ENCODE peak calls at places on chromosomes 1 and 21, in six cellular contexts. One of them, this sample, is unnamed.

GRCh38 chr1:178192686-178193085 is 98.8 kb downstream of the RASAL2 start:
- DNase-seq in OCI-LY7: peak; percentile 5
- DNase-seq in nephron progenitor cell: no peak
- DNase-seq in prostate gland: no peak
- DNase-seq in progenitor cell of endocrine pancreas: no peak
- DNase-seq in spleen: no peak
- DNase-seq in this sample: no peak

GRCh38 chr1:241641748-241642592 is 1.8 kb upstream of the CHML start:
- DNase-seq in progenitor cell of endocrine pancreas: no peak
- DNase-seq in nephron progenitor cell: no peak
- DNase-seq in OCI-LY7: no peak
- DNase-seq in prostate gland: no peak
- DNase-seq in spleen: no peak
- DNase-seq in this sample: no peak

GRCh38 chr1:201606096-201606495 is 67.2 kb downstream of the NAV1 start:
- DNase-seq in progenitor cell of endocrine pancreas: no peak
- DNase-seq in nephron progenitor cell: no peak
- DNase-seq in prostate gland: no peak
- DNase-seq in spleen: peak; percentile 18
- DNase-seq in OCI-LY7: no peak
- DNase-seq in this sample: no peak

GRCh38 chr1:244226440-244226839 is 175.4 kb downstream of the ZBTB18 start:
- DNase-seq in prostate gland: no peak
- DNase-seq in OCI-LY7: no peak
- DNase-seq in progenitor cell of endocrine pancreas: no peak
- DNase-seq in spleen: no peak
- DNase-seq in nephron progenitor cell: no peak
- DNase-seq in this sample: no peak

GRCh38 chr21:41927727-41928409 is 25.9 kb downstream of the C2CD2 start:
- DNase-seq in OCI-LY7: peak; percentile 63
- DNase-seq in spleen: no peak
- DNase-seq in nephron progenitor cell: no peak
- DNase-seq in prostate gland: no peak
- DNase-seq in progenitor cell of endocrine pancreas: no peak
- DNase-seq in this sample: no peak

GRCh38 chr1:59163268-59164092 is 133.4 kb upstream of the FGGY start:
- DNase-seq in nephron progenitor cell: no peak
- DNase-seq in progenitor cell of endocrine pancreas: no peak
- DNase-seq in prostate gland: no peak
- DNase-seq in spleen: no peak
- DNase-seq in OCI-LY7: no peak
- DNase-seq in this sample: no peak

GRCh38 chr1:77316006-77316405 is 34.2 kb downstream of the AK5 start:
- DNase-seq in OCI-LY7: no peak
- DNase-seq in nephron progenitor cell: no peak
- DNase-seq in progenitor cell of endocrine pancreas: no peak
- DNase-seq in prostate gland: no peak
- DNase-seq in spleen: no peak
- DNase-seq in this sample: no peak

GRCh38 chr1:33572387-33572786 is 99.9 kb downstream of the ZSCAN20 start:
- DNase-seq in progenitor cell of endocrine pancreas: no peak
- DNase-seq in OCI-LY7: no peak
- DNase-seq in nephron progenitor cell: no peak
- DNase-seq in prostate gland: no peak
- DNase-seq in spleen: no peak
- DNase-seq in this sample: no peak

GRCh38 chr1:74578101-74578500 is 65.7 kb upstream of the LRRC53 start:
- DNase-seq in progenitor cell of endocrine pancreas: no peak
- DNase-seq in spleen: no peak
- DNase-seq in prostate gland: no peak
- DNase-seq in nephron progenitor cell: no peak
- DNase-seq in OCI-LY7: no peak
- DNase-seq in this sample: no peak

GRCh38 chr1:53115403-53116306 is 26.8 kb downstream of the SLC1A7 start:
- DNase-seq in prostate gland: no peak
- DNase-seq in progenitor cell of endocrine pancreas: peak; percentile 54
- DNase-seq in spleen: no peak
- DNase-seq in nephron progenitor cell: peak; percentile 33
- DNase-seq in OCI-LY7: no peak
- DNase-seq in this sample: peak; percentile 75

GRCh38 chr1:109803901-109804331 is 40.2 kb upstream of the EPS8L3 start:
- DNase-seq in progenitor cell of endocrine pancreas: no peak
- DNase-seq in OCI-LY7: no peak
- DNase-seq in prostate gland: no peak
- DNase-seq in spleen: no peak
- DNase-seq in nephron progenitor cell: no peak
- DNase-seq in this sample: no peak

GRCh38 chr1:155282488-155283086 is 5.3 kb downstream of the HCN3 start:
- DNase-seq in OCI-LY7: no peak
- DNase-seq in prostate gland: no peak
- DNase-seq in spleen: no peak
- DNase-seq in nephron progenitor cell: no peak
- DNase-seq in progenitor cell of endocrine pancreas: no peak
- DNase-seq in this sample: no peak

GRCh38 chr1:151158751-151159251 is 2.4 kb downstream of the TNFAIP8L2 start:
- DNase-seq in OCI-LY7: no peak
- DNase-seq in prostate gland: no peak
- DNase-seq in progenitor cell of endocrine pancreas: no peak
- DNase-seq in nephron progenitor cell: no peak
- DNase-seq in spleen: peak; percentile 78
- DNase-seq in this sample: no peak

GRCh38 chr1:29315262-29315661 is 78.9 kb downstream of the PTPRU start:
- DNase-seq in progenitor cell of endocrine pancreas: no peak
- DNase-seq in OCI-LY7: no peak
- DNase-seq in nephron progenitor cell: no peak
- DNase-seq in prostate gland: no peak
- DNase-seq in spleen: no peak
- DNase-seq in this sample: no peak

GRCh38 chr1:195373831-195374230 is 1234.4 kb downstream of the KCNT2 start:
- DNase-seq in progenitor cell of endocrine pancreas: no peak
- DNase-seq in nephron progenitor cell: no peak
- DNase-seq in spleen: no peak
- DNase-seq in OCI-LY7: no peak
- DNase-seq in prostate gland: no peak
- DNase-seq in this sample: no peak

GRCh38 chr1:23372481-23372880 is 2.8 kb upstream of the ZNF436 start:
- DNase-seq in spleen: no peak
- DNase-seq in nephron progenitor cell: no peak
- DNase-seq in OCI-LY7: no peak
- DNase-seq in prostate gland: no peak
- DNase-seq in progenitor cell of endocrine pancreas: no peak
- DNase-seq in this sample: no peak

GRCh38 chr1:223834660-223835263 is 11.0 kb downstream of the TP53BP2 start:
- DNase-seq in spleen: no peak
- DNase-seq in nephron progenitor cell: no peak
- DNase-seq in progenitor cell of endocrine pancreas: no peak
- DNase-seq in OCI-LY7: no peak
- DNase-seq in prostate gland: no peak
- DNase-seq in this sample: no peak

GRCh38 chr1:204302769-204303168 is 57.0 kb downstream of the PLEKHA6 start:
- DNase-seq in OCI-LY7: no peak
- DNase-seq in progenitor cell of endocrine pancreas: no peak
- DNase-seq in prostate gland: no peak
- DNase-seq in nephron progenitor cell: no peak
- DNase-seq in spleen: no peak
- DNase-seq in this sample: no peak

GRCh38 chr1:212514056-212514614 is 81.4 kb downstream of the NENF start:
- DNase-seq in OCI-LY7: no peak
- DNase-seq in progenitor cell of endocrine pancreas: no peak
- DNase-seq in prostate gland: no peak
- DNase-seq in nephron progenitor cell: peak; percentile 11
- DNase-seq in spleen: no peak
- DNase-seq in this sample: no peak

GRCh38 chr1:47192458-47193384 is 2.9 kb upstream of the PDZK1IP1 start:
- DNase-seq in spleen: peak; percentile 90
- DNase-seq in nephron progenitor cell: peak; percentile 80
- DNase-seq in progenitor cell of endocrine pancreas: peak; percentile 61
- DNase-seq in prostate gland: peak; percentile 65
- DNase-seq in OCI-LY7: peak; percentile 62
- DNase-seq in this sample: peak; percentile 58

GRCh38 chr1:1182491-1183220 is 9.0 kb downstream of the TTLL10 start:
- DNase-seq in progenitor cell of endocrine pancreas: no peak
- DNase-seq in spleen: peak; percentile 63
- DNase-seq in nephron progenitor cell: peak; percentile 16
- DNase-seq in OCI-LY7: no peak
- DNase-seq in prostate gland: no peak
- DNase-seq in this sample: no peak

GRCh38 chr1:12380316-12381249 is 150.8 kb downstream of the VPS13D start:
- DNase-seq in OCI-LY7: no peak
- DNase-seq in prostate gland: no peak
- DNase-seq in spleen: no peak
- DNase-seq in progenitor cell of endocrine pancreas: no peak
- DNase-seq in nephron progenitor cell: no peak
- DNase-seq in this sample: no peak

GRCh38 chr1:145858238-145858936 is 494 bp downstream of the PIAS3 start:
- DNase-seq in prostate gland: peak; percentile 40
- DNase-seq in progenitor cell of endocrine pancreas: no peak
- DNase-seq in nephron progenitor cell: peak; percentile 81
- DNase-seq in spleen: peak; percentile 88
- DNase-seq in OCI-LY7: peak; percentile 83
- DNase-seq in this sample: no peak

GRCh38 chr1:218990019-218990418 is 183.7 kb upstream of the LYPLAL1 start:
- DNase-seq in prostate gland: no peak
- DNase-seq in OCI-LY7: no peak
- DNase-seq in spleen: peak; percentile 64
- DNase-seq in progenitor cell of endocrine pancreas: no peak
- DNase-seq in nephron progenitor cell: no peak
- DNase-seq in this sample: no peak

GRCh38 chr1:9852004-9852403 is 28.2 kb upstream of the CLSTN1 start:
- DNase-seq in prostate gland: no peak
- DNase-seq in progenitor cell of endocrine pancreas: no peak
- DNase-seq in spleen: no peak
- DNase-seq in nephron progenitor cell: no peak
- DNase-seq in OCI-LY7: no peak
- DNase-seq in this sample: no peak

GRCh38 chr1:114215426-114215825 is 61.8 kb upstream of the SYT6 start:
- DNase-seq in nephron progenitor cell: no peak
- DNase-seq in prostate gland: no peak
- DNase-seq in spleen: no peak
- DNase-seq in OCI-LY7: no peak
- DNase-seq in progenitor cell of endocrine pancreas: no peak
- DNase-seq in this sample: no peak

GRCh38 chr1:165686121-165686970 is 12.0 kb downstream of the ALDH9A1 start:
- DNase-seq in prostate gland: no peak
- DNase-seq in nephron progenitor cell: no peak
- DNase-seq in spleen: no peak
- DNase-seq in OCI-LY7: peak; percentile 50
- DNase-seq in progenitor cell of endocrine pancreas: no peak
- DNase-seq in this sample: no peak
- TF ChIP-seq CTCF in prostate gland: no peak
- TF ChIP-seq CTCF in nephron progenitor cell: no peak
- TF ChIP-seq CTCF in spleen: no peak
- TF ChIP-seq CTCF in OCI-LY7: peak; percentile 78
- TF ChIP-seq CTCF in progenitor cell of endocrine pancreas: no peak
- TF ChIP-seq CTCF in this sample: peak; percentile 11

GRCh38 chr21:31479222-31479621 is 135.2 kb upstream of the TIAM1 start:
- DNase-seq in nephron progenitor cell: no peak
- DNase-seq in progenitor cell of endocrine pancreas: no peak
- DNase-seq in spleen: no peak
- DNase-seq in OCI-LY7: no peak
- DNase-seq in prostate gland: no peak
- DNase-seq in this sample: no peak

GRCh38 chr21:31475223-31475622 is 131.2 kb upstream of the TIAM1 start:
- DNase-seq in OCI-LY7: no peak
- DNase-seq in spleen: no peak
- DNase-seq in prostate gland: no peak
- DNase-seq in progenitor cell of endocrine pancreas: no peak
- DNase-seq in nephron progenitor cell: no peak
- DNase-seq in this sample: no peak

GRCh38 chr21:31473685-31474345 is 129.8 kb upstream of the TIAM1 start:
- DNase-seq in spleen: no peak
- DNase-seq in nephron progenitor cell: no peak
- DNase-seq in progenitor cell of endocrine pancreas: no peak
- DNase-seq in OCI-LY7: no peak
- DNase-seq in prostate gland: no peak
- DNase-seq in this sample: no peak

GRCh38 chr21:31479714-31480113 is 135.7 kb upstream of the TIAM1 start:
- DNase-seq in progenitor cell of endocrine pancreas: no peak
- DNase-seq in spleen: no peak
- DNase-seq in nephron progenitor cell: no peak
- DNase-seq in OCI-LY7: no peak
- DNase-seq in prostate gland: no peak
- DNase-seq in this sample: no peak

GRCh38 chr21:31476551-31477120 is 132.6 kb upstream of the TIAM1 start:
- DNase-seq in OCI-LY7: no peak
- DNase-seq in spleen: no peak
- DNase-seq in progenitor cell of endocrine pancreas: no peak
- DNase-seq in nephron progenitor cell: no peak
- DNase-seq in prostate gland: no peak
- DNase-seq in this sample: no peak
- TF ChIP-seq CTCF in OCI-LY7: no peak
- TF ChIP-seq CTCF in spleen: no peak
- TF ChIP-seq CTCF in progenitor cell of endocrine pancreas: no peak
- TF ChIP-seq CTCF in nephron progenitor cell: no peak
- TF ChIP-seq CTCF in prostate gland: no peak
- TF ChIP-seq CTCF in this sample: no peak

DNA sequence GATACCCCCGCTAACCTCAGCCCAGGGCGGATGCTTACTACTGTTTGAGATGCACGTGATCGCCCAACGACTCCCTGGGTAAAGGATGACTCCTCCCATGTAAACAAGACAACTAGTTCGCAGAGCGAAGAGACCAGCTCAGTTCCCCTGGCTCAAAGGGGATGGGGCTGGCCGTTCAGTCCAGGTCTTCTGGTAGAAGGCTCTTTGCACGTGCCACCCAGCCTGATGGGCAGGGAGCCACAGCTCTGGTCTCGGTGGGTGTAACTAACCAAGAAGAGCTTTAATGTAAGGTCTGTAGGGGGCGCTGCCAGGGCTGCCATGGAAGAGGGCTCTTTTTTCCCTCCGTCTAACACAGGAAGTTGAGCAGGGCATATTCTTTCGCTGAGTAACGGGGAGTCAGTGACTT is 49.4 kb upstream of the PARP1 start:
- DNase-seq in progenitor cell of endocrine pancreas: no peak
- DNase-seq in prostate gland: no peak
- DNase-seq in spleen: peak; percentile 75
- DNase-seq in nephron progenitor cell: no peak
- DNase-seq in OCI-LY7: no peak
- DNase-seq in this sample: no peak
- TF ChIP-seq CTCF in progenitor cell of endocrine pancreas: peak; percentile 26
- TF ChIP-seq CTCF in prostate gland: no peak
- TF ChIP-seq CTCF in spleen: no peak
- TF ChIP-seq CTCF in nephron progenitor cell: no peak
- TF ChIP-seq CTCF in OCI-LY7: peak; percentile 66
- TF ChIP-seq CTCF in this sample: no peak

DNA sequence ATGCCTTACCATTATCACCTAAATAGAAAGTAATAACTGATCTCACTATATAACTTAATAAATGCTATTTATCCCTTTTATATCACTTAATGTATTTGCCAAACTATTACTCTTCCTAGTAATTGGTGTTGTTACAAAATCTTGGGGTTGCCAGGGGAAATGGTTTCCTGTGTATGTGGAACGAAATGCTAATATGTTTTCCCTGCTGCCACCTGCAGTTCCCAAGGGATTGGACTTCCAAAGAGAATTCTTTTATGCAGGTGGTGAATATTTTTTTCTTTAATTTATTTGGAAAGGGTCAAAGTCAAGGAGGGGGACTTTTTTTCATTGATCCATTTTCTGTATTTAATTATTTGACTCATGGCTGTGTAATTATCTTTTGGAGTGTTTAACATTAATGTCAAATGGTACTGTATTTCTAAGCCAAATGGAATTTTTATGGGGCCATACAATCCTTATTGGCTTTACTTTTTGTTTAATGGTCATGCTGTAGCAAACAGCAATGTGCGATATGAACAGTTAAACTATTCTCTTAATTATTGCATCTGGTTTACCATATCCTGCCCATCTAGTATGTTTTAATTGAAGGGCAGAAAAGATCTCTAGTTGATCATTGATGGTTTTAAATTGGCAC is 486.4 kb downstream of the TTLL7 start:
- DNase-seq in OCI-LY7: no peak
- DNase-seq in nephron progenitor cell: no peak
- DNase-seq in progenitor cell of endocrine pancreas: no peak
- DNase-seq in spleen: no peak
- DNase-seq in prostate gland: no peak
- DNase-seq in this sample: no peak
- TF ChIP-seq CTCF in OCI-LY7: no peak
- TF ChIP-seq CTCF in nephron progenitor cell: no peak
- TF ChIP-seq CTCF in progenitor cell of endocrine pancreas: no peak
- TF ChIP-seq CTCF in spleen: no peak
- TF ChIP-seq CTCF in prostate gland: no peak
- TF ChIP-seq CTCF in this sample: no peak

This sample was measured in D721Med.